ENCODE peak calls at places on chromosomes 7 and 10, in seven cellular contexts. H is HT-29, Q is chondrocyte, U is fibroblast of gingiva, W is foreskin melanocyte, S is caudate nucleus, A is ureter. Y is an unnamed sample.
A peak's percentile ranks its signal among the peaks of the same experiment; 100 is the strongest.

GRCh38 chr10:76582536-76582935 is 1055.1 kb downstream of the KCNMA1 start:
- DNase-seq in A (no peak), H (no peak), W (no peak), U (no peak), S (no peak), Q (no peak), Y (no peak)

GRCh38 chr10:71726673-71727428 is 7.3 kb upstream of the C10orf105 start:
- DNase-seq in Q (no peak), W (no peak), A (no peak), H (no peak), U (no peak), S (no peak), Y (no peak)

GRCh38 chr7:123615344-123615743 is 13.7 kb downstream of the ASB15 start:
- DNase-seq in A (no peak), S (no peak), Q (no peak), U (peak; percentile 69), W (no peak), H (no peak), Y (no peak)

GRCh38 chr7:79862447-79862846 is 272.2 kb upstream of the GNAI1 start:
- DNase-seq in A (no peak), Q (no peak), U (no peak), S (no peak), H (no peak), W (no peak), Y (no peak)

GRCh38 chr10:3951993-3952392 is 167.0 kb upstream of the KLF6 start:
- DNase-seq in W (no peak), U (no peak), H (no peak), S (no peak), A (no peak), Q (no peak), Y (no peak)

GRCh38 chr10:32349968-32350738 is 3.2 kb upstream of the EPC1 start:
- DNase-seq in S (peak; percentile 63), W (no peak), A (no peak), U (no peak), H (no peak), Q (no peak), Y (no peak)

GRCh38 chr7:47901542-47901941 is 46.7 kb downstream of the PKD1L1 start:
- DNase-seq in W (no peak), A (no peak), Q (no peak), S (no peak), H (no peak), U (peak; percentile 36), Y (no peak)

GRCh38 chr7:73811760-73812168 is 19.0 kb upstream of the CLDN4 start:
- DNase-seq in S (no peak), U (peak; percentile 47), Q (peak; percentile 81), H (peak; percentile 95), W (peak; percentile 30), A (peak; percentile 63), Y (peak; percentile 83)

GRCh38 chr7:94654764-94655561 is 970 bp downstream of the SGCE start:
- DNase-seq in H (no peak), U (peak; percentile 73), W (peak; percentile 52), Q (no peak), A (no peak), S (peak; percentile 24), Y (no peak)

GRCh38 chr7:84746347-84746746 is 440.5 kb downstream of the SEMA3D start:
- DNase-seq in U (peak; percentile 77), Q (no peak), H (peak; percentile 26), S (no peak), A (no peak), W (no peak), Y (no peak)

GRCh38 chr7:127035203-127035849 is 217.4 kb downstream of the GRM8 start:
- DNase-seq in W (no peak), H (peak; percentile 11), S (no peak), A (no peak), Q (no peak), U (no peak), Y (no peak)

GRCh38 chr10:124952123-124952522 is 10.2 kb downstream of the ZRANB1 start:
- DNase-seq in H (no peak), W (no peak), Q (no peak), A (no peak), U (no peak), S (no peak), Y (no peak)

GRCh38 chr7:76220185-76221057 is 18.7 kb downstream of the SRRM3 start:
- DNase-seq in H (peak; percentile 56), S (no peak), U (peak; percentile 48), Q (no peak), W (peak; percentile 64), A (no peak), Y (no peak)

GRCh38 chr10:88965016-88965415 is 12.4 kb upstream of the ACTA2 start:
- DNase-seq in W (no peak), H (no peak), A (no peak), Q (no peak), U (no peak), S (no peak), Y (no peak)

GRCh38 chr7:44693641-44694313 is 54.9 kb upstream of the ZMIZ2 start:
- DNase-seq in A (no peak), S (no peak), U (peak; percentile 50), Q (no peak), H (no peak), W (no peak), Y (no peak)

GRCh38 chr10:129977794-129978193 is 13.7 kb upstream of the EBF3 start:
- DNase-seq in Q (no peak), S (no peak), W (no peak), U (no peak), H (no peak), A (no peak), Y (no peak)

GRCh38 chr10:5616046-5616445 is 50.3 kb downstream of the ASB13 start:
- DNase-seq in W (no peak), A (no peak), S (no peak), H (no peak), Q (no peak), U (no peak), Y (no peak)

GRCh38 chr10:22230331-22230833 is 12.6 kb upstream of the EBLN1 start:
- DNase-seq in A (no peak), Q (no peak), H (no peak), U (peak; percentile 44), W (peak; percentile 42), S (peak; percentile 57), Y (no peak)

GRCh38 chr10:119754085-119754484 is 28.2 kb downstream of the INPP5F start:
- DNase-seq in U (no peak), S (no peak), Q (no peak), W (no peak), A (no peak), H (peak; percentile 28), Y (no peak)

GRCh38 chr7:103752995-103753394 is 236.5 kb downstream of the RELN start:
- DNase-seq in Q (no peak), W (no peak), S (no peak), U (no peak), H (peak; percentile 54), A (no peak), Y (no peak)

GRCh38 chr7:73978681-73979563 is 49.1 kb upstream of the ELN start:
- DNase-seq in U (peak; percentile 32), W (no peak), A (peak; percentile 75), H (peak; percentile 100), S (no peak), Q (peak; percentile 79), Y (no peak)

GRCh38 chr7:106247827-106248201 is 37.0 kb downstream of the NAMPT start:
- DNase-seq in U (no peak), H (no peak), Q (no peak), W (no peak), A (no peak), S (no peak), Y (no peak)

GRCh38 chr7:155858521-155859061 is 46.3 kb upstream of the SHH start:
- DNase-seq in A (no peak), W (peak; percentile 89), U (no peak), H (peak; percentile 45), Q (no peak), S (no peak), Y (no peak)

GRCh38 chr7:117448655-117449054 is 21.4 kb upstream of the ASZ1 start:
- DNase-seq in H (no peak), A (no peak), S (no peak), W (no peak), U (no peak), Q (no peak), Y (no peak)

GRCh38 chr10:373015-373414 is 237.8 kb downstream of the ZMYND11 start:
- DNase-seq in Q (peak; percentile 77), S (no peak), W (no peak), A (no peak), H (no peak), U (no peak), Y (no peak)

GRCh38 chr7:4861673-4862072 is at the start of gene PAPOLB:
- DNase-seq in W (no peak), Q (peak; percentile 86), A (no peak), U (no peak), H (no peak), S (no peak), Y (no peak)

GRCh38 chr10:102588875-102589274 is 55.4 kb upstream of the TRIM8 start:
- DNase-seq in W (no peak), S (no peak), U (no peak), Q (no peak), H (no peak), A (no peak), Y (no peak)

GRCh38 chr7:46247622-46248181 is 326.6 kb upstream of the IGFBP3 start:
- DNase-seq in U (no peak), W (no peak), A (no peak), S (no peak), Q (no peak), H (no peak), Y (no peak)

GRCh38 chr10:88004451-88004850 is 141.0 kb downstream of the PTEN start:
- DNase-seq in S (no peak), H (no peak), U (peak; percentile 11), Q (no peak), W (peak; percentile 96), A (no peak), Y (no peak)

GRCh38 chr7:109890622-109891021 is 1200.3 kb upstream of the LRRN3 start:
- DNase-seq in U (no peak), H (no peak), W (no peak), A (no peak), Q (no peak), S (no peak), Y (no peak)

GRCh38 chr10:132304756-132305509 is 2.8 kb downstream of the STK32C start:
- DNase-seq in W (no peak), Q (peak; percentile 74), U (no peak), A (no peak), S (no peak), H (no peak), Y (no peak)

GRCh38 chr7:64876792-64877713 is 26.0 kb upstream of the ZNF273 start:
- DNase-seq in S (peak; percentile 84), W (no peak), Q (peak; percentile 86), A (peak; percentile 61), U (no peak), H (no peak), Y (peak; percentile 61)

GRCh38 chr10:127148933-127149220 is 47.5 kb downstream of the INSYN2A start:
- DNase-seq in H (no peak), S (peak; percentile 33), Q (no peak), U (peak; percentile 51), W (no peak), A (no peak), Y (no peak)

GRCh38 chr7:137574836-137575235 is 231.3 kb upstream of the PTN start:
- DNase-seq in A (no peak), H (no peak), S (no peak), U (no peak), Q (no peak), W (no peak), Y (no peak)

GRCh38 chr7:50562126-50562525 is 3.1 kb downstream of the DDC start:
- DNase-seq in S (no peak), Q (no peak), H (no peak), U (no peak), A (no peak), W (no peak), Y (no peak)

Y was measured in lung.